ENCODE peak calls at places on chromosomes 5 and 9, in nine cellular contexts. J, S, O, M, G, N, T, A and D are unnamed samples.

GRCh38 chr5:134585966-134586365 is 46.7 kb downstream of the SAR1B start:
- DNase-seq in N (no peak), J (peak), M (no peak), O (no peak), G (no peak), T (no peak), A (no peak), S (no peak), D (no peak)

GRCh38 chr9:3848445-3849114 is 322.8 kb upstream of the RFX3 start:
- DNase-seq in G (no peak), J (no peak), M (no peak), N (no peak), O (peak), A (no peak), S (no peak), T (no peak), D (peak)

GRCh38 chr9:132244582-132245455 is 83.0 kb downstream of the NTNG2 start:
- DNase-seq in N (no peak), J (no peak), O (no peak), T (no peak), A (no peak), S (no peak), G (peak), M (no peak), D (no peak)

GRCh38 chr5:159893020-159893695 is 23.1 kb upstream of the ADRA1B start:
- DNase-seq in G (no peak), A (no peak), J (no peak), T (no peak), N (no peak), M (no peak), S (no peak), O (no peak), D (no peak)

GRCh38 chr5:132065351-132065937 is 5.0 kb downstream of the IL3 start:
- DNase-seq in N (peak), J (no peak), T (peak), S (peak), M (peak), O (peak), G (no peak), A (peak), D (peak)

GRCh38 chr9:70411930-70412677 is 2.4 kb downstream of the KLF9 start:
- DNase-seq in O (peak), T (peak), G (peak), M (peak), N (no peak), A (no peak), S (peak), J (peak), D (peak)

GRCh38 chr5:168409601-168410458 is 76.4 kb upstream of the RARS1 start:
- DNase-seq in G (no peak), S (peak), T (peak), N (no peak), M (peak), J (no peak), O (no peak), A (peak), D (peak)

GRCh38 chr5:169202969-169203368 is 98.0 kb downstream of the SLIT3 start:
- DNase-seq in G (no peak), N (no peak), A (no peak), S (no peak), T (no peak), O (no peak), M (no peak), J (no peak), D (no peak)

GRCh38 chr9:120925535-120926396 is 830 bp downstream of the TRAF1 start:
- DNase-seq in G (peak), J (no peak), T (peak), S (no peak), M (peak), O (no peak), N (peak), A (peak), D (peak)

GRCh38 chr9:85716031-85716877 is 25.5 kb downstream of the AGTPBP1 start:
- DNase-seq in A (no peak), N (no peak), M (no peak), S (no peak), T (no peak), G (no peak), J (no peak), O (peak), D (no peak)

GRCh38 chr9:13186774-13187173 is 92.7 kb downstream of the MPDZ start:
- DNase-seq in A (no peak), N (no peak), S (no peak), G (no peak), J (no peak), O (no peak), T (no peak), M (no peak), D (no peak)

GRCh38 chr5:169808118-169808581 is 171.1 kb downstream of the DOCK2 start:
- DNase-seq in N (no peak), S (no peak), J (no peak), A (no peak), G (no peak), M (no peak), T (no peak), O (peak), D (no peak)

GRCh38 chr9:128877852-128878251 is 3.9 kb downstream of the KYAT1 start:
- DNase-seq in O (no peak), G (no peak), T (no peak), S (no peak), J (no peak), A (no peak), N (no peak), M (no peak), D (no peak)

GRCh38 chr5:34957857-34958690 is 28.7 kb downstream of the DNAJC21 start:
- DNase-seq in O (peak), N (no peak), T (peak), S (no peak), G (no peak), A (no peak), M (no peak), J (no peak), D (peak)

GRCh38 chr9:91900057-91900816 is 49.8 kb downstream of the ROR2 start:
- DNase-seq in N (no peak), A (no peak), T (no peak), J (no peak), S (no peak), M (peak), G (no peak), O (peak), D (no peak)

GRCh38 chr9:104844710-104845109 is 80.8 kb downstream of the NIPSNAP3B start:
- DNase-seq in M (no peak), G (no peak), A (no peak), O (no peak), J (no peak), S (no peak), N (no peak), T (no peak), D (no peak)

GRCh38 chr9:130929571-130930022 is 9.4 kb downstream of the FIBCD1 start:
- DNase-seq in N (no peak), M (no peak), O (no peak), T (no peak), S (no peak), A (no peak), G (no peak), J (no peak), D (no peak)

GRCh38 chr5:93622240-93622885 is 39.3 kb downstream of the NR2F1 start:
- DNase-seq in M (no peak), J (no peak), A (no peak), S (no peak), O (peak), G (no peak), N (no peak), T (peak), D (peak)

GRCh38 chr9:134293576-134294227 is 32.6 kb upstream of the RXRA start:
- DNase-seq in S (no peak), O (no peak), A (no peak), T (no peak), G (no peak), N (no peak), M (no peak), J (no peak), D (no peak)

GRCh38 chr5:32711693-32712462 is 757 bp downstream of the NPR3 start:
- DNase-seq in N (no peak), A (no peak), J (no peak), O (peak), G (peak), T (peak), M (peak), S (no peak), D (peak)

GRCh38 chr9:125889122-125889523 is 141.9 kb downstream of the PBX3 start:
- DNase-seq in T (peak), M (peak), G (peak), O (no peak), A (no peak), N (no peak), S (no peak), J (no peak), D (peak)

GRCh38 chr5:74009502-74009901 is 383.5 kb downstream of the ARHGEF28 start:
- DNase-seq in J (no peak), O (no peak), G (no peak), T (peak), M (no peak), S (no peak), A (no peak), N (no peak), D (no peak)

GRCh38 chr9:21470126-21470525 is 12.0 kb downstream of the IFNE start:
- DNase-seq in M (no peak), J (no peak), G (no peak), N (no peak), A (no peak), T (no peak), S (no peak), O (no peak), D (no peak)

GRCh38 chr5:22678886-22679285 is 174.3 kb downstream of the CDH12 start:
- DNase-seq in N (no peak), J (no peak), A (no peak), M (no peak), G (no peak), S (no peak), O (no peak), T (no peak), D (no peak)

GRCh38 chr5:5544094-5544663 is 121.7 kb downstream of the ICE1 start:
- DNase-seq in S (no peak), J (no peak), G (no peak), T (no peak), O (no peak), M (no peak), N (no peak), A (no peak), D (no peak)

GRCh38 chr9:14277202-14277601 is 36.7 kb downstream of the NFIB start:
- DNase-seq in O (no peak), A (no peak), J (no peak), T (peak), G (no peak), M (no peak), S (peak), N (no peak), D (peak)

GRCh38 chr5:151465476-151465875 is 18.1 kb downstream of the SLC36A1 start:
- DNase-seq in J (no peak), T (no peak), G (no peak), N (no peak), A (no peak), M (no peak), S (no peak), O (no peak), D (no peak)

GRCh38 chr5:538271-538771 is 14.1 kb upstream of the SLC9A3 start:
- DNase-seq in S (no peak), J (no peak), A (no peak), O (no peak), M (no peak), N (no peak), G (no peak), T (no peak), D (no peak)

GRCh38 chr5:14806452-14806851 is 65.1 kb downstream of the ANKH start:
- DNase-seq in G (no peak), T (peak), A (peak), O (no peak), N (peak), S (no peak), M (peak), J (peak), D (peak)

DNA sequence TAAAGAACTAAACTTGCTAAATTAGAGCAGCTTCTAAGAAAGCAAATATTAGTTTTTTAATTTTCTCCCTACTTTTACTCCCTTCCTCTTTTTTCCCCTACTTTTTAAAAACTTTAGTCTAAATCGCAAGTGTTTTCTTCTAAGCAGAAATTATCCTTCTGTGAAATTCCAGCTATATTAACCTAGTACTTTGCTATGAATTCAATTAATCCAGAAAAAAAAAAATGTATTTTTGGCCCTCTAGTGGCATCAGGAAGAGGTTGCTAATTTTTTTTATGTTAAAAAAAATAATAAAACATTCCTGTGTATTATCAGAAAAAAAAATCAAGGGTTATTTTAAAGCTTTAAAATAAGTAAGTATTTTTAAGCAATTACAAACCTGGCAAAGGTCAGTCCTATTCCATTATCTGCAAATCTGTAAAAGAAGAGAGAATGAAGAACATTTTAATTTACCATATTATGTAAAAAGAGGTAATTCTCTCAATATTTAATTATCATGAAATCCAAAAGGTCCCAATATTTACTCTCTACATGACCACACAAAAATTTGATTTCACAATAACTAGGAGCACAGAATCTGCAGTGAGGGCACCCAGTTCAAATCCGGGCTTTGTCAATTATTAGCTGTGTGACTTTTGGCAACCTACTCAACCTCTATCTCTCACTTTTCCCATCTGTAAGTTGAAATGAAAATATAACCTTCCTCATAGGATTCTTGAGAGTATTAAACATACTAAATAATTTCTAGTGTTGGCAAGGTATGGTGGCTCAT is 52.0 kb downstream of the CEMIP2 start:
- DNase-seq in T (no peak), N (no peak), A (no peak), M (no peak), J (no peak), O (no peak), S (no peak), G (no peak), D (peak)
- TF ChIP-seq CTCF in T (peak), N (no peak), A (peak), M (peak), J (no peak), O (no peak), S (peak), G (peak), D (peak)

GRCh38 chr5:135998889-135999288 is 29.9 kb upstream of the TGFBI start:
- DNase-seq in G (no peak), O (no peak), M (no peak), T (no peak), A (no peak), J (no peak), S (no peak), N (no peak), D (no peak)
- H3K4me3 ChIP-seq in G (no peak), O (no peak), M (no peak), T (no peak), A (no peak), J (no peak), S (no peak), N (no peak), D (no peak)

DNA sequence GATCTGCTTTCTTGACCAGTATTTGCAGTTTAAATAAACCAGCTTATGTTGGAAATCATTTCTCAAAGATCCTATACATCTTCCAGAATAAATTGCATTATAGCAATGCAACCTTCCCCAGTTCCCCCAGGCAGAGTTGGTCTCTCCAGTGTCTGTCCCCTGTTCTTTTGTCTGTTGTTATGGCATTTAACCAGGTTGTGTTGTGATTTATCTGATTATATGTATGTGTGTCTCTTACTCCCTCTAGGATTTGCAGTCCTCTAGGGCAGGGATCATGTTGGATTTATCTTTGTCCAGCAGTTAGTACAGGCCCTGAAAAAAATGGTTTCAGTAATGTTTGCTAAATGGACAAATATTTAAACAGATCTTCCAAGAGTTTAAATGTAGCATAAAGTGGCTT is 17.3 kb downstream of the GARNL3 start:
- DNase-seq in T (no peak), J (no peak), G (no peak), O (no peak), A (no peak), M (no peak), S (no peak), N (no peak), D (no peak)
- TF ChIP-seq CTCF in T (no peak), J (no peak), G (no peak), O (no peak), A (no peak), M (no peak), S (no peak), N (no peak), D (no peak)

GRCh38 chr9:90772381-90772780 is 29.2 kb upstream of the SYK start:
- DNase-seq in T (no peak), M (no peak), N (no peak), S (no peak), J (peak), G (no peak), O (no peak), A (no peak), D (no peak)
- H3K4me3 ChIP-seq in T (no peak), M (no peak), N (no peak), S (no peak), J (no peak), G (no peak), O (no peak), A (no peak), D (no peak)

GRCh38 chr9:89943309-89943708 is 338.5 kb downstream of the GADD45G start:
- DNase-seq in M (no peak), S (no peak), O (no peak), J (peak), N (no peak), G (no peak), A (no peak), T (no peak), D (no peak)

GRCh38 chr9:89943728-89944127 is 338.9 kb downstream of the GADD45G start:
- DNase-seq in S (no peak), O (no peak), N (no peak), J (no peak), A (no peak), T (no peak), G (no peak), M (no peak), D (no peak)

GRCh38 chr9:89942643-89943042 is 337.8 kb downstream of the GADD45G start:
- DNase-seq in N (no peak), O (no peak), M (no peak), S (no peak), J (peak), A (no peak), G (no peak), T (no peak), D (no peak)

GRCh38 chr9:89946741-89947140 is 341.9 kb downstream of the GADD45G start:
- DNase-seq in J (no peak), M (no peak), N (no peak), S (no peak), G (no peak), T (no peak), O (no peak), A (no peak), D (no peak)

DNA sequence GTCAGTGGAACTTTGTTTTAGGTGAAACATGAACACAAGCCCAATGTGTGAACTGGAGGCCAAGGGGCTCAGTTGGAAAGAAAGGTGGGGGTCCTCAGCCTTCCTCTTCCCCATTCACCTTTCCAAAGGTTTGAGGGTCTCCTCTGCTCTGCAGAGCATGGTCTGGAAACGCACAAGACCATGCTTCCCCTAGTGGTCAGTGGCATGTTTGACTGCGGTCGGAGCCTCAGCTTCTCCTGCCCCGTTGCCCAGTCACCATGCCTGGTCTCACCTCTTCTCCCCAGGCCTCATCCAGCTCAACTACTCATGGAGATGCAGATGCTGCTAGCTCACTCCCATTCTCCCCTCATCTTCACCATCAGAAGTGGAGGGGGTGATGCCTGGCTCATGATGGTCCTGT is 340.3 kb downstream of the GADD45G start:
- DNase-seq in A (no peak), J (peak), N (no peak), M (no peak), S (no peak), T (no peak), G (no peak), O (peak), D (no peak)
- TF ChIP-seq CTCF in A (no peak), J (no peak), N (peak), M (peak), S (no peak), T (peak), G (no peak), O (peak), D (peak)

DNA sequence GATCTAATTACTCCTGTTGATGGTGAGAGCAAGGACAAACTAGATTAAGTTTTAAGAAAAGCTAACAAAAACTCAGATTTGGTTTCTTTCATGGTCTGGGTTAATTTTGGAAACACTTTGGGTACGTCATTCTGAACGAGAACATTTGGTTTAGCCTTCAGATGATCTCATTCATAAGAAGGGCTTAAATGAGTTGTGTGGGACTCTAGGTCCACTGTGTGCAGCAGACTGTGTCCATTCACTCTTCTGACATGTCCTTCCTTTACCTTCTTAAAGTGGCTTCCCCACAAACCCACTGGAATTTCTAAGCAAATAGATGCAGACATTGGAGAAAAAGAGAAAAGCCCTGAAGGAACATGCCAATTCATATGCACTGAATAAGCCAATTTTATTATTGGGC is 96.8 kb downstream of the FBXO4 start:
- DNase-seq in T (no peak), J (no peak), A (no peak), S (no peak), O (no peak), G (no peak), N (no peak), M (no peak), D (peak)
- H3K4me3 ChIP-seq in T (no peak), J (no peak), A (no peak), S (no peak), O (no peak), G (no peak), N (no peak), M (no peak), D (no peak)

GRCh38 chr5:109328626-109329025 is 81.1 kb downstream of the PJA2 start:
- DNase-seq in O (no peak), M (no peak), G (no peak), A (no peak), J (no peak), T (no peak), N (no peak), S (no peak), D (no peak)

GRCh38 chr5:109327572-109327971 is 82.2 kb downstream of the PJA2 start:
- DNase-seq in S (no peak), A (no peak), J (no peak), G (no peak), T (no peak), N (no peak), M (no peak), O (no peak), D (no peak)

GRCh38 chr5:109326864-109327263 is 82.9 kb downstream of the PJA2 start:
- DNase-seq in T (no peak), A (no peak), M (no peak), G (no peak), N (no peak), S (no peak), O (no peak), J (no peak), D (no peak)

GRCh38 chr5:109325456-109325855 is 84.3 kb downstream of the PJA2 start:
- DNase-seq in A (no peak), S (no peak), T (no peak), N (no peak), J (no peak), G (no peak), O (no peak), M (no peak), D (no peak)

GRCh38 chr5:109329296-109330252 is 80.2 kb downstream of the PJA2 start:
- DNase-seq in A (peak), G (no peak), S (no peak), T (peak), O (no peak), J (no peak), M (no peak), N (no peak), D (peak)
- TF ChIP-seq CTCF in A (no peak), G (no peak), S (no peak), T (no peak), O (no peak), J (no peak), M (no peak), N (no peak), D (no peak)